ENCODE peak calls at places on chromosome 11, in ten cellular contexts. O is ovary, H is sigmoid colon, M is SK-N-SH, C is tibial nerve, I is A549, P is upper lobe of left lung, Z is stomach, L is K562, S is transverse colon. Y is an unnamed sample.

GRCh38 chr11:43555811-43556210 is 124.7 kb upstream of the HSD17B12 start:
- DNase-seq in C (no peak), I (no peak), S (no peak), O (peak; percentile 79), M (no peak), L (no peak), P (no peak), Z (no peak), H (no peak), Y (no peak)

GRCh38 chr11:14124345-14124744 is 161.8 kb downstream of the SPON1 start:
- DNase-seq in M (no peak), Z (no peak), P (no peak), C (no peak), H (no peak), L (no peak), I (no peak), S (no peak), O (no peak), Y (peak; percentile 83)

GRCh38 chr11:121452609-121453150 is at the start of gene SORL1-AS1:
- DNase-seq in C (no peak), O (no peak), M (no peak), S (peak; percentile 45), H (no peak), P (peak; percentile 39), L (no peak), Z (no peak), I (peak; percentile 12), Y (no peak)

GRCh38 chr11:117831661-117832415 is 7.3 kb upstream of the FXYD2 start:
- DNase-seq in M (no peak), Z (peak; percentile 18), H (peak; percentile 58), C (no peak), L (no peak), I (no peak), P (no peak), S (peak; percentile 4), O (peak; percentile 11), Y (no peak)

GRCh38 chr11:68331338-68331947 is 19.1 kb downstream of the LRP5 start:
- DNase-seq in H (no peak), P (no peak), O (no peak), S (peak; percentile 51), M (no peak), Z (no peak), I (no peak), C (no peak), L (no peak), Y (no peak)

GRCh38 chr11:128848815-128849455 is 18.2 kb downstream of the KCNJ1 start:
- DNase-seq in P (peak; percentile 55), Z (peak; percentile 57), L (peak; percentile 58), M (peak; percentile 70), C (peak; percentile 31), O (no peak), S (peak; percentile 55), H (no peak), I (peak; percentile 29), Y (no peak)

GRCh38 chr11:86408845-86409244 is 34.2 kb downstream of the CCDC81 start:
- DNase-seq in S (no peak), M (no peak), L (no peak), I (peak; percentile 32), C (no peak), Z (no peak), O (no peak), H (no peak), P (no peak), Y (no peak)

GRCh38 chr11:86245369-86246292 is 1.1 kb downstream of the EED start:
- DNase-seq in L (peak; percentile 40), Z (no peak), P (peak; percentile 22), O (peak; percentile 18), M (peak; percentile 13), I (peak; percentile 14), H (no peak), C (no peak), S (peak; percentile 15), Y (peak; percentile 92)

GRCh38 chr11:40314327-40314726 is 1145.1 kb downstream of the LRRC4C start:
- DNase-seq in P (no peak), S (no peak), C (no peak), I (no peak), O (no peak), H (no peak), M (no peak), Z (no peak), L (no peak), Y (no peak)

GRCh38 chr11:78170413-78170812 is 18.0 kb downstream of the KCTD21 start:
- DNase-seq in S (no peak), H (no peak), I (no peak), Z (no peak), C (no peak), O (no peak), P (no peak), M (no peak), L (no peak), Y (no peak)

GRCh38 chr11:42311504-42311903 is 852.1 kb upstream of the LRRC4C start:
- DNase-seq in L (no peak), S (no peak), P (no peak), M (no peak), C (peak; percentile 14), Z (no peak), O (no peak), I (no peak), H (no peak), Y (no peak)

GRCh38 chr11:124834526-124835190 is 30.6 kb upstream of the ROBO3 start:
- DNase-seq in P (no peak), Z (no peak), C (no peak), S (no peak), I (no peak), H (no peak), M (no peak), O (no peak), L (no peak), Y (no peak)

GRCh38 chr11:33406241-33406640 is 149.1 kb downstream of the HIPK3 start:
- DNase-seq in H (no peak), Z (no peak), P (no peak), M (no peak), C (no peak), I (no peak), O (no peak), L (no peak), S (no peak), Y (no peak)

GRCh38 chr11:72813740-72814138 is 472 bp upstream of the ATG16L2 start:
- DNase-seq in Z (peak; percentile 85), C (peak; percentile 59), O (peak; percentile 81), L (peak; percentile 86), M (peak; percentile 91), H (peak; percentile 92), P (peak; percentile 88), S (peak; percentile 87), I (peak; percentile 61), Y (peak; percentile 96)

GRCh38 chr11:112361396-112361795 is 100.7 kb upstream of the PLET1 start:
- DNase-seq in P (no peak), M (no peak), L (no peak), I (no peak), Z (no peak), S (no peak), C (no peak), H (no peak), O (no peak), Y (no peak)
- TF ChIP-seq EP300 in P (no peak), M (no peak), L (no peak), I (no peak), Z (no peak), S (no peak), C (no peak), H (no peak), O (no peak), Y (no peak)

GRCh38 chr11:8906629-8907028 is 4.4 kb upstream of the AKIP1 start:
- DNase-seq in M (no peak), Z (no peak), P (no peak), I (peak; percentile 65), C (no peak), H (no peak), O (no peak), L (no peak), S (no peak), Y (no peak)
- H3K27ac ChIP-seq in M (no peak overlapping the region), Z (no peak overlapping the region), P (no peak overlapping the region), I (peak overlapping the region; percentile 83), C (no peak overlapping the region), H (no peak overlapping the region), O (no peak overlapping the region), L (no peak overlapping the region), S (no peak overlapping the region), Y (no peak overlapping the region)

DNA sequence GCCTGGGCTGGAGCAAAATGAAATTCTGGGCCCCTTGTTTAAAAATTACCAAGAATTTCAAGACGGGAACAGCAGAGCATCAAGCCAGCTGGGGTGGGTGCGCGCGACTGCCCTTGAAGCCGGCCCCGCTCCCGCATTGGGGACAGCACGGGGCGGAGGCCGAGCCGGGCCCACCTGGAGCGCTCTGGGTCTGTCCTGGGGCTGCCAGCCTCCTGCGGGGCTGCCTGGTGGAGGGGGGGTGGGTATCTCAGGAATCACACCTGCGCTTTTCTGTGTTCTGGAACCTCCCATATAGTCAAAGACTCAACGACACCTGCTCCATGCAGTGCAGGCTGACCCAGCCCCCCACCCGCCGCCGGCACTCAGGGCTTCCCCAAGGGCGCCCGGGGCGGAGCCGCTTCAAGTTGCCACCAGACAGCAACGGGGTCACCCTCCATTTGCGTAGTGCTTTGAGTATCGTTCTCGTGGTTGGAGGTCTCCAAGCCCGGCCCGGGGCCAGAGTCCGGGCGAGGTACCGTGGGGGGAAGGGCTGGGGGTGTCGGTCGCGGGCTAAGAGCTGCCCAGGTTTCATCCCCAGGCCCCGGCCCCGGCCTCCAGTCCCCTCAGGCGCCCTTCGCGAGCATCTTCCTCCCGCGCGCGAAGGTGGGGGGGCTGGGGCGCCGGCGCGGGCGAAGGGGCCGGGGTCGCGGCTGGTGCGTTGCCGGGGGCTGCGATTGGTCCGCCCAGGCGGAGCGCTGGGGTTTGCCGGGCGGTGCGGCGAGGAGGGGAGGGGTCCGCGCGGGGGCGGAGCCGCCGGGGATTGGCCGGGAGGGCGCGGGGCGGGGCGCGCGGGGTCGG is 6.6 kb downstream of the TSPAN4 start:
- DNase-seq in P (no peak), M (peak; percentile 98), L (no peak), O (no peak), S (no peak), C (no peak), I (no peak), H (no peak), Z (no peak), Y (no peak)
- TF ChIP-seq EP300 in P (no peak), M (no peak), L (no peak), O (no peak), S (no peak), C (no peak), I (no peak), H (no peak), Z (no peak), Y (no peak)

GRCh38 chr11:8841899-8842298 is 69.1 kb upstream of the AKIP1 start:
- DNase-seq in I (no peak), S (no peak), O (no peak), H (no peak), M (no peak), P (no peak), L (no peak), C (no peak), Z (no peak), Y (no peak)

GRCh38 chr11:8838248-8838647 is 72.7 kb upstream of the AKIP1 start:
- DNase-seq in C (peak; percentile 24), O (no peak), L (no peak), I (no peak), P (no peak), Z (no peak), M (no peak), S (no peak), H (peak; percentile 46), Y (no peak)

GRCh38 chr11:8839306-8839956 is 71.6 kb upstream of the AKIP1 start:
- DNase-seq in C (no peak), S (no peak), L (no peak), I (no peak), H (no peak), O (no peak), M (no peak), P (no peak), Z (no peak), Y (no peak)

GRCh38 chr11:8834379-8834778 is 76.6 kb upstream of the AKIP1 start:
- DNase-seq in M (no peak), H (no peak), C (no peak), P (peak; percentile 50), Z (no peak), I (no peak), L (no peak), O (no peak), S (no peak), Y (no peak)

GRCh38 chr11:8839957-8840945 is 70.7 kb upstream of the AKIP1 start:
- DNase-seq in I (no peak), Z (peak; percentile 76), O (no peak), C (no peak), P (peak; percentile 78), M (no peak), L (no peak), H (peak; percentile 56), S (peak; percentile 59), Y (no peak)
- H3K27ac ChIP-seq in I (no peak overlapping the region), Z (peak overlapping the region; percentile 72), O (no peak overlapping the region), C (peak overlapping the region; percentile 12), P (peak overlapping the region; percentile 78), M (no peak overlapping the region), L (no peak overlapping the region), H (peak overlapping the region; percentile 63), S (peak overlapping the region; percentile 72), Y (peak overlapping the region; percentile 68)

Y was measured in esophagus muscularis mucosa.